ENCODE peak calls at places on chromosomes 13 and 19, in six cellular contexts. M is IMR-90, X is H9, V is neuronal stem cell, S is H1, T is trophoblast cell. C is an unnamed sample.

GRCh38 chr19:49011194-49011593 is 5.7 kb downstream of the LHB start:
- DNase-seq in M (no peak), X (no peak), V (no peak), S (no peak), T (no peak), C (no peak)

GRCh38 chr13:72875233-72875632 is 93.3 kb downstream of the PIBF1 start:
- DNase-seq in M (no peak), X (no peak), V (no peak), S (no peak), T (no peak), C (no peak)

GRCh38 chr19:16637535-16637934 is 9.5 kb upstream of the MED26 start:
- DNase-seq in M (peak), X (no peak), V (no peak), S (no peak), T (peak), C (peak)

GRCh38 chr19:46976845-46977320 is 42.8 kb upstream of the NPAS1 start:
- DNase-seq in M (peak), X (peak), V (peak), S (no peak), T (peak), C (peak)

GRCh38 chr19:47507924-47508553 is 6.8 kb downstream of the NAPA start:
- DNase-seq in M (no peak), X (no peak), V (no peak), S (no peak), T (no peak), C (no peak)

GRCh38 chr19:16659464-16659831 is 496 bp downstream of the SMIM7 start:
- DNase-seq in M (no peak), X (no peak), V (peak), S (no peak), T (no peak), C (no peak)

GRCh38 chr13:44104969-44105368 is 225.3 kb downstream of the LACC1 start:
- DNase-seq in M (no peak), X (no peak), V (no peak), S (no peak), T (no peak), C (no peak)

GRCh38 chr19:42311612-42312160 is 1.4 kb upstream of the TMEM145 start:
- DNase-seq in M (no peak), X (peak), V (no peak), S (no peak), T (no peak), C (no peak)

GRCh38 chr19:13091400-13092161 is 11.1 kb downstream of the LYL1 start:
- DNase-seq in M (peak), X (peak), V (no peak), S (no peak), T (no peak), C (peak)

GRCh38 chr13:73598021-73598712 is 536.0 kb downstream of the KLF12 start:
- DNase-seq in M (peak), X (no peak), V (no peak), S (no peak), T (peak), C (peak)

GRCh38 chr19:37370880-37371661 is at the start of gene ZNF527:
- DNase-seq in M (peak), X (peak), V (peak), S (peak), T (peak), C (peak)

GRCh38 chr13:33284916-33285315 is 639 bp downstream of the STARD13 start:
- DNase-seq in M (no peak), X (no peak), V (no peak), S (no peak), T (peak), C (peak)

GRCh38 chr19:35750167-35750566 is 1.8 kb downstream of the LIN37 start:
- DNase-seq in M (no peak), X (no peak), V (no peak), S (no peak), T (peak), C (no peak)

GRCh38 chr19:51572415-51572814 is 1.3 kb downstream of the ZNF175 start:
- DNase-seq in M (peak), X (no peak), V (no peak), S (no peak), T (no peak), C (peak)

GRCh38 chr19:18020212-18021067 is 12.5 kb downstream of the ARRDC2 start:
- DNase-seq in M (peak), X (no peak), V (no peak), S (no peak), T (no peak), C (peak)

GRCh38 chr13:50513528-50513863 is 330.0 kb downstream of the DLEU7 start:
- DNase-seq in M (no peak), X (no peak), V (no peak), S (no peak), T (no peak), C (no peak)

GRCh38 chr13:98693756-98694155 is 58.7 kb downstream of the SLC15A1 start:
- DNase-seq in M (no peak), X (no peak), V (no peak), S (no peak), T (no peak), C (no peak)
- H4K91ac ChIP-seq in M (no peak), X (no peak), V (no peak), S (no peak), T (no peak), C (no peak)

DNA sequence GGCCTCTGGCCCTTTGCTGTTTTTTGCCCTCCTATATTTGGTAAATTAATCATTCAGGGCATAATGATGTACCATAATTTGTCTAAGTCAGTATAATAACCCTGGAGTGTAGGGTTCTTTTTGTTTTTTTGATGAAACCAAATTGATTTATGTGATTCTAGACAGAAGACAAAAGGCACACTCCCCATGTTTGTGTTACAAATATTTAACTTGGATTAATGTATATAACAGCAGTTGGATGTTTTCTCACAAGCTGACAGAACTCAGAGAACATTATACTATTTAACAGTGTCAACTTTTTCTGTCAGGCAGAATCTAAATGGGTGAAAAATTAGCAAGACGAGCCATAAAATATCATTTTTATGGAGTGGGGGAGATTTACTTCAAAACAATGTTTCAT is 15.2 kb downstream of the CBY2 start:
- DNase-seq in M (no peak), X (no peak), V (no peak), S (no peak), T (no peak), C (no peak)
- H2AFZ ChIP-seq in M (no peak), X (no peak), V (no peak), S (no peak), T (no peak), C (no peak)

GRCh38 chr19:30146346-30146745 is 204.3 kb downstream of the URI1 start:
- DNase-seq in M (no peak), X (no peak), V (no peak), S (no peak), T (no peak), C (no peak)

GRCh38 chr19:30144242-30144758 is 202.3 kb downstream of the URI1 start:
- DNase-seq in M (no peak), X (no peak), V (no peak), S (no peak), T (no peak), C (no peak)

GRCh38 chr19:30148039-30148438 is 206.0 kb downstream of the URI1 start:
- DNase-seq in M (no peak), X (no peak), V (no peak), S (no peak), T (no peak), C (no peak)

GRCh38 chr19:30145467-30145866 is 203.4 kb downstream of the URI1 start:
- DNase-seq in M (no peak), X (no peak), V (no peak), S (no peak), T (no peak), C (no peak)

DNA sequence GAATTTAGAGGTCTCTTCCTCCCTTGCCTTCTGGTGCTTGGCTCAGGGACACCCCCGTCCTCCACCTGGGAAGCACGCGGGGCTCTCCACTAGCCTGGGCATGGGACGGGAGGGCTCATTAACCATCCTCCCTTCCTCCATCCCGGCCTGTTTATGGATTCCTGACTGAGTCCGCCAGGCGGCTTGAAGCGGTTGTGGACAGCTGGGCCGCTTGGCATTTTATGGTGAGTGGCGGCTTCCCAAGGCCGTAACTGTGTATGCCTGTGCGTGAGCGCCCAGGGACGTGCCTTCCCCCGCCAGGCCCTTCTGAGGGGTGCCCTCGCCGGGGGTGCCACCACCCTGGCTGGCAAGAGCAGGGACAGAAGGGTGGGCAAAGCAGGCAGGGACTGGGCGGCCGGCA is 202.8 kb downstream of the URI1 start:
- DNase-seq in M (no peak), X (no peak), V (no peak), S (no peak), T (no peak), C (no peak)
- H4K91ac ChIP-seq in M (no peak), X (no peak), V (no peak), S (no peak), T (no peak), C (no peak)

GRCh38 chr13:112635323-112635722 is 47.4 kb upstream of the TUBGCP3 start:
- DNase-seq in M (no peak), X (no peak), V (no peak), S (no peak), T (no peak), C (no peak)
- H2AFZ ChIP-seq in M (no peak), X (no peak), V (no peak), S (no peak), T (peak), C (no peak)